ENCODE peak calls at places on chromosome 2, in five cellular contexts. E is T-helper 17 cell, Q is nephron progenitor cell, U is NCI-H1436 treated with DMSO at 0.1 percent for 48 hours, T is GOT3. A is an unnamed sample.

GRCh38 chr2:110858135-110858737 is 125.9 kb downstream of the ACOXL start:
- DNase-seq in E (peak; percentile 40), Q (no peak), U (no peak), T (no peak), A (no peak)

GRCh38 chr2:216339456-216340279 is 32.6 kb downstream of the MARCHF4 start:
- DNase-seq in E (no peak), Q (peak; percentile 36), U (no peak), T (no peak), A (no peak)

GRCh38 chr2:128286011-128286721 is 32.5 kb downstream of the HS6ST1 start:
- DNase-seq in E (no peak), Q (no peak), U (no peak), T (no peak), A (no peak)

GRCh38 chr2:241570961-241571581 is 12.5 kb downstream of the BOK start:
- DNase-seq in E (no peak), Q (no peak), U (no peak), T (no peak), A (no peak)

GRCh38 chr2:65431417-65432226 is 777 bp downstream of the SPRED2 start:
- DNase-seq in E (peak; percentile 18), Q (peak; percentile 59), U (no peak), T (no peak), A (no peak)

GRCh38 chr2:96531872-96532505 is 4.6 kb upstream of the ARID5A start:
- DNase-seq in E (peak; percentile 65), Q (peak; percentile 55), U (peak; percentile 95), T (peak; percentile 75), A (peak; percentile 84)

GRCh38 chr2:64157792-64158191 is 13.6 kb upstream of the PELI1 start:
- DNase-seq in E (no peak), Q (no peak), U (no peak), T (no peak), A (no peak)

GRCh38 chr2:195660265-195660890 is 3.4 kb downstream of the SLC39A10 start:
- DNase-seq in E (peak; percentile 73), Q (peak; percentile 71), U (no peak), T (no peak), A (peak; percentile 27)

GRCh38 chr2:239400000-239400831 is 604 bp downstream of the HDAC4 start:
- DNase-seq in E (no peak), Q (peak; percentile 42), U (no peak), T (no peak), A (no peak)

GRCh38 chr2:205822578-205822977 is 140.3 kb downstream of the NRP2 start:
- DNase-seq in E (no peak), Q (no peak), U (no peak), T (no peak), A (no peak)

GRCh38 chr2:3411103-3411502 is 31.6 kb downstream of the TRAPPC12 start:
- DNase-seq in E (no peak), Q (no peak), U (no peak), T (no peak), A (no peak)

GRCh38 chr2:71843391-71843850 is 304.2 kb downstream of the CYP26B1 start:
- DNase-seq in E (no peak), Q (no peak), U (no peak), T (no peak), A (no peak)

GRCh38 chr2:42438685-42439084 is 55.1 kb downstream of the KCNG3 start:
- DNase-seq in E (no peak), Q (no peak), U (no peak), T (no peak), A (no peak)

GRCh38 chr2:10316860-10317259 is 14.2 kb downstream of the HPCAL1 start:
- DNase-seq in E (no peak), Q (no peak), U (no peak), T (no peak), A (no peak)

GRCh38 chr2:208017721-208018120 is 7.6 kb downstream of the PLEKHM3 start:
- DNase-seq in E (no peak), Q (no peak), U (no peak), T (no peak), A (no peak)